ENCODE peak calls at places on chromosomes 11 and 22, in ten cellular contexts. A is pancreas; X is Peyer's patch; B is activated CD4-positive, alpha-beta T cell treated with anti-CD3 and anti-CD28 coated beads, Interleukin-2, amount 10 ng/mL, durations not matched to agents 7 days and 5 days; E is ACHN; J is epithelial cell of esophagus; K is osteoblast; C is astrocyte of the hippocampus; S is RCC 7860; Q is dermis blood vessel endothelial cell. P is an unnamed sample.

GRCh38 chr11:86663741-86664140 is 8.7 kb downstream of the ME3 start:
- DNase-seq in A (no peak), X (no peak), B (no peak), E (no peak), J (no peak), K (no peak), C (no peak), S (no peak), Q (no peak), P (no peak)

GRCh38 chr11:122743949-122744876 is 88.7 kb downstream of the UBASH3B start:
- DNase-seq in A (no peak), X (peak), B (peak), E (no peak), J (no peak), K (peak), C (no peak), S (no peak), Q (peak), P (no peak)

GRCh38 chr11:112401036-112401769 is 140.5 kb upstream of the PLET1 start:
- DNase-seq in A (no peak), X (no peak), B (no peak), E (no peak), J (peak), K (no peak), C (peak), S (no peak), Q (peak), P (no peak)

GRCh38 chr11:45336136-45336535 is 50.0 kb upstream of the SYT13 start:
- DNase-seq in A (no peak), X (no peak), B (no peak), E (no peak), J (no peak), K (no peak), C (no peak), S (no peak), Q (no peak), P (no peak)

GRCh38 chr11:36079911-36080310 is 136.0 kb downstream of the LDLRAD3 start:
- DNase-seq in A (no peak), X (no peak), B (no peak), E (no peak), J (no peak), K (no peak), C (no peak), S (no peak), Q (no peak), P (no peak)

GRCh38 chr22:36053242-36054147 is 24.9 kb upstream of the RBFOX2 start:
- DNase-seq in A (no peak), X (no peak), B (no peak), E (no peak), J (no peak), K (no peak), C (no peak), S (no peak), Q (no peak), P (no peak)

GRCh38 chr11:76209956-76210885 is 3.9 kb upstream of the WNT11 start:
- DNase-seq in A (peak), X (peak), B (no peak), E (peak), J (peak), K (peak), C (peak), S (no peak), Q (peak), P (peak)

GRCh38 chr11:1368216-1368615 is 21.5 kb upstream of the BRSK2 start:
- DNase-seq in A (no peak), X (no peak), B (no peak), E (no peak), J (no peak), K (no peak), C (no peak), S (no peak), Q (no peak), P (no peak)

GRCh38 chr11:106708348-106708747 is 309.9 kb downstream of the GUCY1A2 start:
- DNase-seq in A (no peak), X (no peak), B (no peak), E (no peak), J (no peak), K (no peak), C (no peak), S (no peak), Q (no peak), P (no peak)

GRCh38 chr11:84714316-84714780 is 912.8 kb downstream of the DLG2 start:
- DNase-seq in A (peak), X (peak), B (peak), E (peak), J (peak), K (no peak), C (peak), S (peak), Q (no peak), P (peak)

GRCh38 chr11:65316979-65317786 is 2.5 kb downstream of the CDC42EP2 start:
- DNase-seq in A (peak), X (peak), B (no peak), E (no peak), J (peak), K (peak), C (peak), S (peak), Q (peak), P (peak)

GRCh38 chr11:59973097-59973496 is 9.3 kb downstream of the OOSP4A start:
- DNase-seq in A (no peak), X (no peak), B (no peak), E (no peak), J (no peak), K (no peak), C (no peak), S (no peak), Q (no peak), P (no peak)

GRCh38 chr11:69828971-69829344 is 9.7 kb upstream of the FGF3 start:
- DNase-seq in A (no peak), X (peak), B (no peak), E (no peak), J (no peak), K (peak), C (no peak), S (no peak), Q (no peak), P (no peak)

GRCh38 chr11:469684-470667 is 19.9 kb downstream of the PTDSS2 start:
- DNase-seq in A (peak), X (peak), B (no peak), E (no peak), J (peak), K (peak), C (peak), S (no peak), Q (peak), P (peak)

GRCh38 chr11:119368121-119369034 is 13.1 kb downstream of the USP2 start:
- DNase-seq in A (peak), X (peak), B (no peak), E (no peak), J (no peak), K (no peak), C (no peak), S (peak), Q (no peak), P (no peak)